ENCODE peak calls at places on chromosomes 11 and 22, in four cellular contexts. C is H1, Y is K562, P is HepG2. R is an unnamed sample.

GRCh38 chr11:13338437-13339069 is 61.0 kb downstream of the BMAL1 start:
- DNase-seq in C (no peak), Y (peak), P (no peak), R (no peak)

GRCh38 chr11:11789735-11790369 is 51.9 kb upstream of the USP47 start:
- DNase-seq in C (no peak), Y (peak), P (no peak), R (no peak)

GRCh38 chr11:85685820-85686459 is at the start of gene CCDC89:
- DNase-seq in C (no peak), Y (peak), P (peak), R (no peak)

GRCh38 chr11:2462986-2463765 is 18.4 kb downstream of the KCNQ1 start:
- DNase-seq in C (no peak), Y (no peak), P (peak), R (peak)

GRCh38 chr22:46897246-46897623 is 134.8 kb downstream of the TBC1D22A start:
- DNase-seq in C (no peak), Y (peak), P (no peak), R (no peak)

GRCh38 chr11:75524576-75525432 is 937 bp downstream of the GDPD5 start:
- DNase-seq in C (no peak), Y (peak), P (no peak), R (no peak)

GRCh38 chr11:70296681-70297080 is 26.2 kb downstream of the PPFIA1 start:
- DNase-seq in C (no peak), Y (no peak), P (no peak), R (no peak)

GRCh38 chr22:37639070-37639760 is at the start of gene SH3BP1:
- DNase-seq in C (no peak), Y (peak), P (peak), R (no peak)

GRCh38 chr11:36365937-36366336 is 69.8 kb downstream of the PRR5L start:
- DNase-seq in C (no peak), Y (no peak), P (no peak), R (no peak)

GRCh38 chr11:119843760-119844330 is 114.8 kb upstream of the NECTIN1 start:
- DNase-seq in C (no peak), Y (peak), P (no peak), R (no peak)

GRCh38 chr11:35235944-35236666 is 97.1 kb downstream of the CD44 start:
- DNase-seq in C (no peak), Y (no peak), P (no peak), R (peak)

GRCh38 chr11:59200421-59200746 is 12.3 kb downstream of the MPEG1 start:
- DNase-seq in C (no peak), Y (no peak), P (no peak), R (no peak)

GRCh38 chr22:37403267-37403960 is 23.9 kb downstream of the ELFN2 start:
- DNase-seq in C (no peak), Y (no peak), P (no peak), R (no peak)

GRCh38 chr11:102733232-102733875 is 8.6 kb upstream of the MMP8 start:
- DNase-seq in C (peak), Y (peak), P (peak), R (peak)

GRCh38 chr11:102724904-102725515 is at the start of gene MMP8:
- DNase-seq in C (no peak), Y (no peak), P (no peak), R (no peak)

GRCh38 chr11:102730036-102730815 is 5.5 kb upstream of the MMP8 start:
- DNase-seq in C (no peak), Y (no peak), P (no peak), R (no peak)

GRCh38 chr11:102722804-102723203 is 1.9 kb downstream of the MMP8 start:
- DNase-seq in C (no peak), Y (no peak), P (no peak), R (no peak)

DNA sequence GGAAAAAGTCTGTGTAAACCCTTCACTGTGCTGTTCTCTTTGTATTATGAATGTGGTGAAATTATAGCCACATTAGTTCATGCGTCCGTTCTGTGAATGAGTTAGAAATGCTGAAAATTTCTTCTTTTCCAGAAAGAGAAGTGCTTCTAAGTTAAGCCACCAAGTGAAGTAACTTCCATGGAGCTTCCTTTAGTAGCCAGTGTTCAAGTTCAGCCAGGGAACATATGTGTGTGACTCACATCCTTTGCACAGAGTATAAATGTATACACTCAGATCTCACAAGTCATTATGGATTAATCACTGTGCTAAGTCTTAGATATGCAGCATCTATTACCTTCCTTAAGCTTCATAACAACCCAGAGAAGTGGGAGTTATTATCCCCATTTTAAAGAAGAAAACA is 3.1 kb upstream of the MMP8 start:
- DNase-seq in C (no peak), Y (no peak), P (no peak), R (no peak)
- TF ChIP-seq FOSL1 in C (no peak), Y (no peak), P (no peak), R (no peak)

GRCh38 chr11:47591764-47592163 is 2.4 kb downstream of the C1QTNF4 start:
- DNase-seq in C (no peak), Y (no peak), P (no peak), R (no peak)
- H3K9ac ChIP-seq in C (no peak), Y (no peak), P (peak), R (no peak)

GRCh38 chr22:44380716-44381500 is 68.2 kb upstream of the SHISAL1 start:
- DNase-seq in C (no peak), Y (no peak), P (no peak), R (no peak)

GRCh38 chr22:44383652-44384562 is 71.2 kb upstream of the SHISAL1 start:
- DNase-seq in C (no peak), Y (no peak), P (no peak), R (no peak)

GRCh38 chr22:44383071-44383575 is 70.4 kb upstream of the SHISAL1 start:
- DNase-seq in C (no peak), Y (no peak), P (no peak), R (no peak)

GRCh38 chr22:44381761-44382454 is 69.2 kb upstream of the SHISAL1 start:
- DNase-seq in C (no peak), Y (no peak), P (no peak), R (no peak)

GRCh38 chr22:44382461-44383038 is 69.8 kb upstream of the SHISAL1 start:
- DNase-seq in C (no peak), Y (no peak), P (peak), R (no peak)
- TF ChIP-seq FOSL1 in C (no peak), Y (no peak), P (no peak), R (no peak)

GRCh38 chr22:34761111-34761510 is 304.8 kb upstream of the ISX start:
- DNase-seq in C (no peak), Y (no peak), P (peak), R (no peak)

GRCh38 chr22:34765115-34765514 is 300.8 kb upstream of the ISX start:
- DNase-seq in C (no peak), Y (no peak), P (no peak), R (no peak)

GRCh38 chr22:34760276-34761008 is 305.5 kb upstream of the ISX start:
- DNase-seq in C (no peak), Y (no peak), P (no peak), R (no peak)
- H3K9ac ChIP-seq in C (no peak), Y (no peak), P (no peak), R (no peak)

R was measured in HCT116.